ENCODE peak calls at places on chromosome 16, in eight cellular contexts. E is HEK293T; S is substantia nigra; N is transverse colon; R is GM23248; T is activated T-cell treated with anti-CD3 and anti-CD28 coated beads, Interleukin-2, amount 50 U/mL, for 4 hours; H is neural progenitor cell; G is GOT3. K is an unnamed sample.

GRCh38 chr16:66603537-66604375 is 748 bp upstream of the CMTM3 start:
- DNase-seq in G (peak), S (peak), E (peak), T (peak), R (peak), N (peak), H (peak), K (peak)

GRCh38 chr16:765488-765865 is 4.9 kb downstream of the MSLN start:
- DNase-seq in G (no peak), S (no peak), N (no peak), H (no peak), E (no peak), R (no peak), T (no peak), K (no peak)

GRCh38 chr16:19094542-19095365 is 19.0 kb upstream of the ITPRIPL2 start:
- DNase-seq in G (no peak), H (no peak), E (no peak), R (peak), T (no peak), S (no peak), N (peak), K (peak)

GRCh38 chr16:30567160-30567990 is 4.1 kb downstream of the ZNF688 start:
- DNase-seq in E (no peak), G (no peak), H (no peak), T (peak), N (no peak), S (no peak), R (no peak), K (no peak)

GRCh38 chr16:78784773-78785172 is 685.3 kb downstream of the WWOX start:
- DNase-seq in G (no peak), H (no peak), E (no peak), R (no peak), N (no peak), S (no peak), T (no peak), K (no peak)

GRCh38 chr16:84768061-84768797 is 51.6 kb upstream of the CRISPLD2 start:
- DNase-seq in N (no peak), T (no peak), S (no peak), E (no peak), H (no peak), G (no peak), R (no peak), K (no peak)

GRCh38 chr16:57394444-57394843 is 10.1 kb upstream of the CCL17 start:
- DNase-seq in H (no peak), N (peak), T (no peak), R (peak), E (no peak), G (no peak), S (no peak), K (peak)

GRCh38 chr16:88977028-88977844 is at the start of gene CBFA2T3:
- DNase-seq in N (peak), G (no peak), T (no peak), E (no peak), S (peak), H (no peak), R (no peak), K (peak)